ENCODE peak calls at places on chromosomes 13 and 19, in six cellular contexts. K is cardiac muscle cell, J is HL-60, Q is stomach, A is fibroblast of lung, N is dorsolateral prefrontal cortex. C is an unnamed sample.

GRCh38 chr19:11096210-11096841 is 7.1 kb downstream of the LDLR start:
- DNase-seq in K (peak), A (peak), N (no peak), J (no peak), Q (no peak), C (no peak)

GRCh38 chr13:75255653-75256052 is 226.3 kb downstream of the TBC1D4 start:
- DNase-seq in K (peak), J (no peak), A (peak), Q (no peak), N (no peak), C (no peak)

GRCh38 chr13:71358218-71358617 is 508.8 kb downstream of the DACH1 start:
- DNase-seq in N (no peak), J (no peak), Q (no peak), A (no peak), K (no peak), C (no peak)

GRCh38 chr19:54343868-54344267 is 4.9 kb upstream of the LILRA4 start:
- DNase-seq in J (peak), N (no peak), A (no peak), Q (no peak), K (no peak), C (no peak)

GRCh38 chr19:27746691-27747380 is 1466.1 kb downstream of the UQCRFS1 start:
- DNase-seq in K (peak), A (peak), N (peak), J (no peak), Q (peak), C (peak)

GRCh38 chr19:14542721-14543328 is 13.4 kb downstream of the TECR start:
- DNase-seq in K (peak), J (peak), A (peak), Q (no peak), N (no peak), C (no peak)

GRCh38 chr13:95603887-95604533 is 40.5 kb downstream of the DZIP1 start:
- DNase-seq in J (no peak), Q (peak), K (peak), N (peak), A (peak), C (no peak)

GRCh38 chr13:80306573-80306972 is 34.4 kb downstream of the SPRY2 start:
- DNase-seq in Q (no peak), N (no peak), J (no peak), K (no peak), A (no peak), C (no peak)

GRCh38 chr19:33194884-33195710 is 967 bp downstream of the LRP3 start:
- DNase-seq in N (no peak), J (peak), A (peak), Q (peak), K (peak), C (peak)

GRCh38 chr13:74883834-74884233 is 598.1 kb downstream of the TBC1D4 start:
- DNase-seq in A (no peak), N (no peak), K (peak), Q (no peak), J (no peak), C (no peak)

GRCh38 chr19:11420429-11420893 is 1.3 kb upstream of the RGL3 start:
- DNase-seq in N (no peak), Q (no peak), K (peak), J (no peak), A (no peak), C (no peak)

GRCh38 chr19:51327066-51327985 is 14.6 kb downstream of the VSIG10L start:
- DNase-seq in N (no peak), J (peak), A (no peak), Q (peak), K (peak), C (no peak)

GRCh38 chr13:46983881-46984280 is 87.0 kb upstream of the HTR2A start:
- DNase-seq in Q (no peak), J (peak), N (no peak), K (no peak), A (peak), C (no peak)

GRCh38 chr13:91042870-91043269 is 304.6 kb upstream of the MIR17HG start:
- DNase-seq in A (no peak), K (no peak), Q (no peak), N (no peak), J (no peak), C (no peak)

GRCh38 chr13:91045351-91046034 is 302.0 kb upstream of the MIR17HG start:
- DNase-seq in K (peak), A (peak), Q (no peak), J (no peak), N (no peak), C (no peak)

DNA sequence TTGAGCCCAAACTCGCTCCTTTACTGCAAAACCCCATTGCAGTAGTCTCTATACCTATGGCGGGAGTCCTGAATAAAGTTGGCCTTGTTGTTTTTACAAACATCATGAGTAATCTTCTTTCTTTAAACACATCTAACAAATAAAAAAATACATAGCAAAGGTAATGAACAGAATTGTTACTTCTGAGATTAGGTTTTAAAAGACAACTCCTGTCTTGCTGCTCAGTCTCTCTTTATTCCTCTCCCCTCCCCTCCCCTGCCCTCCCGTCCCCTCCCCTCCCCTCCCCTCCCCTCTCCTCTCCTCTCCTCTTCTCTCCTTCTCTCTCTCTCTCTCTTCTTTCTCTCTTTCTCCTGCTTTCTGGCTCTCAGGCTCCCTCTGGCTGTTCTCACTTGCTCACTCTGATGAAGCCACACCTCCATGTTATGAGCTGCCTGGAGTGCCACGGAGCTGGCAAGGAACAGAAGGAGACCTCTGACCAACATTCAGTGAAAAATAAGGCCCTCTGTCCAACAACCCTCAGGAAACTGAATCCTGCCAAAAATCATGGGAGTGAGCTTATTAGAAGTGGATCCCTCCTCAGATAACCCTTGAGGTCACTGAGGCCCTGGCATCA is 300.7 kb upstream of the MIR17HG start:
- DNase-seq in J (no peak), Q (no peak), K (no peak), N (no peak), A (no peak), C (no peak)
- H3K27ac ChIP-seq in J (no peak), Q (no peak), K (no peak), N (no peak), A (no peak), C (no peak)

DNA sequence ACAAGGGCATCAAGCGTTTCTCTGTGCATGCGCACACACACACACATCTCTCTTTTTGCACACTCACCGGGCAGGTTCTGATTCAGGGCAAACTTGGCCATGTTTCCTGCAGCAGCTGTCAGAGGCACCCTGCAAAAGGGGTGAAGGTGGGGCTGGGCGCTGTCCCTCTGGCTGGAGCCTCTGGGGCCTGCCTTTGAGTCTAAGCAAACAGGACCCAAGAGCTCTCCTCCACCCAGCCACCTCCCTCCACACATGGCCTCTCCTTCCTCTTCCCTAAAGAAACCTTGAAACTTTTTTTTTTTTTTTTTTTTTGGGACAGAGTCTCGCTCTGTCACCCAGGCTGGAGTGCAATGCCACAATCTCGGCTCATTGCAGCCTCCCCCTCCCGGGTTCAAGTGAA is 5.3 kb downstream of the KANK3 start:
- DNase-seq in A (no peak), Q (no peak), J (no peak), K (no peak), N (no peak), C (no peak)
- H3K27ac ChIP-seq in A (no peak), Q (no peak), J (no peak), K (no peak), N (no peak), C (no peak)

DNA sequence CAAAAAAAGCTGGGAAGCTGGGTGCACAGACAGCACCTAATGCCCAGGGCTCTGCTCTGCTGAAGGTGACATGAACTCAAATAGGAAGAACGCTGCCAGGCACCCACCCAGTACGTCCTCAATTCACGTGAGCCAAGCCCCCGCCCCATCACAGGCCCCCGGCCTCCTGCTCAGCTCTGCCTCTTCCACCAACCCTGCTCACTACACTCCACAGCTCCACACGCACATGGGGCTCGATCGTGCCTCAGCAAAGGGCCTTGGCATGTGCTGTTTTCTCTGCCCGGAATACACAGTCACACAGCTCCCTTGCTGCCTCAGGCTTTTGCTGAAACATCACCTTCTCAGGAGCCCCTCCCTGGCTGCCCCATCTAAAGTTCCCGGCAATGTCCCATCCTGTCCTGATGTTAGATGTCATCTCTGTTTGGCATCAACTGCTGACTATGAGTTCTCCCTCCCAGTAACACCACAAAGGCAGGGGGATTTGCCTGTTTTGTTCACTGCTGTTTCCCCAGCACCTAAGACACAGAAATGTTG is 2.3 kb downstream of the ATP13A1 start:
- DNase-seq in K (no peak), N (no peak), A (no peak), J (no peak), Q (no peak), C (no peak)
- H3K27ac ChIP-seq in K (no peak), N (no peak), A (no peak), J (peak), Q (no peak), C (no peak)

GRCh38 chr13:77925616-77926015 is 7.0 kb upstream of the EDNRB start:
- DNase-seq in Q (no peak), A (no peak), J (no peak), K (no peak), N (no peak), C (no peak)
- H3K27ac ChIP-seq in Q (no peak), A (no peak), J (no peak), K (no peak), N (no peak), C (no peak)

GRCh38 chr19:17303940-17304267 is 679 bp upstream of the ABHD8 start:
- DNase-seq in N (no peak), K (no peak), J (no peak), Q (no peak), A (no peak), C (no peak)
- H3K27ac ChIP-seq in N (peak), K (no peak), J (no peak), Q (peak), A (no peak), C (no peak)